ENCODE peak calls at places on chromosome 16, in eight cellular contexts. Y is NCI-H345; M is NCI-H1092; T is WTC11; B is NCI-H1930; O is CD4-positive, alpha-beta T cell; H is neural progenitor cell; I is nucleus accumbens. C is an unnamed sample.

GRCh38 chr16:62036101-62036806 is at the start of gene CDH8:
- DNase-seq in Y (no peak), M (no peak), T (peak; percentile 76), B (peak; percentile 20), O (no peak), H (peak; percentile 89), I (no peak), C (no peak)

GRCh38 chr16:4091638-4092037 is 24.6 kb downstream of the ADCY9 start:
- DNase-seq in Y (no peak), M (peak; percentile 60), T (no peak), B (no peak), O (no peak), H (no peak), I (no peak), C (no peak)

GRCh38 chr16:58820359-58820758 is 86.2 kb upstream of the GOT2 start:
- DNase-seq in Y (no peak), M (no peak), T (no peak), B (no peak), O (no peak), H (no peak), I (no peak), C (no peak)

GRCh38 chr16:87581867-87582220 is 20.5 kb upstream of the JPH3 start:
- DNase-seq in Y (no peak), M (no peak), T (no peak), B (no peak), O (no peak), H (no peak), I (no peak), C (peak; percentile 91)

GRCh38 chr16:81629032-81629802 is 149.9 kb upstream of the PLCG2 start:
- DNase-seq in Y (no peak), M (no peak), T (no peak), B (no peak), O (no peak), H (no peak), I (no peak), C (no peak)

GRCh38 chr16:6105115-6105514 is 1007.5 kb upstream of the EEF2KMT start:
- DNase-seq in Y (no peak), M (no peak), T (no peak), B (no peak), O (no peak), H (no peak), I (no peak), C (no peak)

GRCh38 chr16:11796227-11797165 is 562 bp downstream of the ZC3H7A start:
- DNase-seq in Y (peak; percentile 12), M (no peak), T (peak; percentile 54), B (no peak), O (peak; percentile 20), H (peak; percentile 80), I (no peak), C (peak; percentile 70)

GRCh38 chr16:66267287-66268137 is 99.0 kb upstream of the CDH5 start:
- DNase-seq in Y (no peak), M (no peak), T (no peak), B (no peak), O (no peak), H (no peak), I (no peak), C (no peak)

GRCh38 chr16:53973021-53973420 is 269.1 kb downstream of the FTO start:
- DNase-seq in Y (no peak), M (no peak), T (no peak), B (no peak), O (no peak), H (no peak), I (no peak), C (no peak)

GRCh38 chr16:65967376-65967775 is 399.1 kb upstream of the CDH5 start:
- DNase-seq in Y (no peak), M (no peak), T (no peak), B (no peak), O (no peak), H (no peak), I (no peak), C (no peak)

C was measured in dermis blood vessel endothelial cell.